ENCODE peak calls at places on chromosome 7, in four cellular contexts. N, W, G and L are unnamed samples.

GRCh38 chr7:117656806-117657205 is 177.0 kb downstream of the CFTR start:
- DNase-seq in G (no peak), N (no peak), W (no peak), L (no peak)

GRCh38 chr7:43785425-43785824 is 26.9 kb downstream of the BLVRA start:
- DNase-seq in N (no peak), W (peak; percentile 80), G (peak; percentile 44), L (peak; percentile 84)

GRCh38 chr7:5694221-5694754 is 87.2 kb downstream of the RNF216 start:
- DNase-seq in W (peak; percentile 94), G (peak; percentile 83), N (peak; percentile 33), L (peak; percentile 54)

GRCh38 chr7:82007315-82007714 is 237.5 kb upstream of the HGF start:
- DNase-seq in W (no peak), G (no peak), N (no peak), L (no peak)

GRCh38 chr7:136919820-136920219 is 51.4 kb downstream of the CHRM2 start:
- DNase-seq in W (no peak), G (no peak), N (no peak), L (no peak)

GRCh38 chr7:16098585-16099179 is 322.7 kb downstream of the CRPPA start:
- DNase-seq in N (no peak), W (peak; percentile 19), G (no peak), L (no peak)

GRCh38 chr7:130721486-130722277 is 12.3 kb downstream of the KLF14 start:
- DNase-seq in G (peak; percentile 39), W (peak; percentile 74), N (no peak), L (peak; percentile 20)

GRCh38 chr7:30996261-30996660 is 32.5 kb downstream of the GHRHR start:
- DNase-seq in G (no peak), W (no peak), N (no peak), L (no peak)

GRCh38 chr7:30276203-30276900 is 8.0 kb upstream of the ZNRF2 start:
- DNase-seq in G (peak; percentile 51), N (peak; percentile 66), W (peak; percentile 59), L (peak; percentile 31)

GRCh38 chr7:66748791-66749190 is 8.3 kb downstream of the RABGEF1 start:
- DNase-seq in G (no peak), W (no peak), N (no peak), L (no peak)

GRCh38 chr7:150466477-150466876 is 16.0 kb downstream of the GIMAP8 start:
- DNase-seq in N (no peak), W (no peak), G (no peak), L (no peak)

GRCh38 chr7:68984331-68984730 is 613.9 kb upstream of the AUTS2 start:
- DNase-seq in N (no peak), G (no peak), W (no peak), L (no peak)

GRCh38 chr7:2068693-2069471 is 163.9 kb downstream of the MAD1L1 start:
- DNase-seq in N (no peak), G (no peak), W (no peak), L (no peak)

GRCh38 chr7:14839307-14839706 is 63.2 kb downstream of the DGKB start:
- DNase-seq in N (no peak), G (no peak), W (no peak), L (no peak)

GRCh38 chr7:151696738-151697514 is 177.2 kb upstream of the RHEB start:
- DNase-seq in G (no peak), N (no peak), W (no peak), L (no peak)

DNA sequence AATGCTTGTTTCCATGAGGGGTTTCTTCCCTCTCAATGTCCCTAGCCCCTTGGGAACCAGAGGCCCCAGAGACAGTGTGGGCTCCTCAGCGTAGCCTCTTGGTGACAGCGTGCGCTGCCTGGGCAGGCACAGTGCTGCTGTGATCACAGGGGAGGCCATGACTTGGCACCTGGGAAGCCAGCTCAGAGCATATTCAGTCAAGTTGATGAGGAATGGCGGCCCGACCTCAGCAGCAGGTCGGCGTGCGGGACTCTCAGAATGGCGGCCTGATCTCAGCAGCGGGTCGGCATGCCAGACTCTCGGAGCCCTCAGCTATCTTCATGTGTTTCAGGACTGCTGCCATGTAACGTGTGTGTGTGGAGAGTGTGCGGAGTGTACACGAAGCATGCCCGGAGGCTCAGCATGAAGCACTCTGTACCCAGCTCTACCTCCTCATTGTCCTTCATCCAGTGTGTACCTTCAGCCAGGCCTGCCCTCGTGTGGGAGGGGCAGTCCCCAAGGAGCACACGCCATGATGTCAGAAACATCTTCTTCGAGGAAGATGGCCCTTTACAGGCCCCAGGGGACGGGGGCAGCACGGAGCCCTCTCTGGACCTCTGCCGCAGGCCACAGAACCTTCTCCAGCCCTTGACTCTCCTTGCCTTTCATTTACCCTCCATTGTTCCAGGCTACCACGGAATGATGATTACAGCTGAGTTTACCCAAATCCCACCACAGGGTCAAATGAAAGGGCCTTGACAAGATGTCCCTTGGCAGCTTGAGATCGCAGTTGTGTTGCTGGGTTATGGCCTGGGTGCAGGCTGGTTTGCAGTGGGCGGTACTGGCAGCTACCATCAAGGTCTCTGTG is 130.4 kb downstream of the SMURF1 start:
- DNase-seq in W (no peak), N (no peak), G (no peak), L (no peak)
- H3K4me3 ChIP-seq in W (no peak overlapping the region), N (no peak overlapping the region), G (no peak overlapping the region), L (no peak overlapping the region)

DNA sequence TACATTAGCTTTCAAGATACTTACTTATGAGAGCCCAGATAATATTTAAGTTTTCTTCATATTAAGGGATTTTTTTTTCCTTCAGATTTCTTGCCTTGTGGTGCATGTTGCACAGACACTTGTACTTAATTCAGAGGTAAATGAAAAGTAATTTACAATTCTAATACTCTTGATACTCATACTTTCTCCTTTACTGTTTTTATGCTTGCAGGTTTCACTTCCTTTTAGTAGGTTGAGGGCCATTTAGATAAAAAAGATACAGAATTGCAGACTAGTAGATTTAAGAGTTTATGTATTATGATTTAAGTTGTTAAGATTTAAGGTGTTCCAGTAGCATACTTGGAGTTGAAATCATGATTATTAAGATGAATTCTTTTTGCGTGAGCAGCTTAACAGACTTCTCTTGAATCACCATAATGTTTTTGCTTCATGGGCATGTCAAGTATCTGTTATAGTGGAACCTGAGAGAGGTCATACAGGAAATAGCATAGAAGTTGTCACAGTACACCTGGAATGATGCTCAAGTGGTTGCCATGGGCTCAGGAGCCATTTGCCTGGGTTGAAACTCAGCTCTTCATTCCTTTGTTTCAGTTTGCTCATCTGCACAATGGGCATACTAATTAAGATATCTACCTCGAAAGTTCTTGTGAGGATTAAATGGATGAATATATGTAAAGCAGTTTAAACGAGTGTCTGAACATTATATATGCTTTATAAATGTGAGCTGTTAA is 174.8 kb upstream of the PRPS1L1 start:
- DNase-seq in N (no peak), W (no peak), G (no peak), L (no peak)
- H3K4me3 ChIP-seq in N (no peak overlapping the region), W (no peak overlapping the region), G (no peak overlapping the region), L (no peak overlapping the region)

DNA sequence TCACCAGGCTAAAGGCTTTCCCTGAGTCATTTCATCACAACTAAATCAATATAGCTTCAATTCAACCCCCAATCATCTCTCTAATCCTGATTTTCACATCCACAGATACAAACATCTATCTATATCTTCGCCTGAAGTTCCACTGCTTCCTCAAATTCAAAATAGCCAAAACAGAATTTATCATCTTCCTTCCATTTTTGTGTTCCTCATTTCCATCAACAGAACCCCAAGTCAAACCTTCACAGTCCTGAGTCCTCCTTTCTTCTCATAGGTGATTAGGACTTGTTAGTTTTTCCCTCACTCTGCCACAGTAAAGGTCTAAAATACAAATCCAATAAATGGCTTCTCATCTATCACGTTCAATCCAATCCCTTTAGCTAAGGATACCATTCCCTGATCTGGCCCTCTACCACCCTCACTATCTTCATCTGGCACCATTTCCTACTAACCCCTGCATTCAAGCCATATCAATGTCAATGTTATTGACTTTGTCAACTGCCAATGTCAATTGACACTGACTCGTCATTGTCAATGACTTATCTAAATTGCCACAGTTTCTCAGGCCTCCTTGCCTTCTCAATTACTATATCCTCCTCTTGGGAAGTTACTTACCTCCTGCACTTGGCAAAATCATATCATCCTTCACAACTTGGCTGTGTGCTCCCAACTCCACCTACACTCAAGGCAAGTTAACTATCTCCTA is 2.6 kb downstream of the HYCC1 start:
- DNase-seq in N (no peak), W (no peak), G (no peak), L (no peak)
- H3K4me3 ChIP-seq in N (no peak overlapping the region), W (no peak overlapping the region), G (no peak overlapping the region), L (peak overlapping the region; percentile 21)

GRCh38 chr7:100914879-100915442 is 19.3 kb upstream of the ACHE start:
- DNase-seq in N (no peak), G (no peak), W (no peak), L (no peak)
- H3K4me3 ChIP-seq in N (no peak overlapping the region), G (no peak overlapping the region), W (no peak overlapping the region), L (no peak overlapping the region)

GRCh38 chr7:26664735-26665420 is 199.5 kb downstream of the SKAP2 start:
- DNase-seq in W (no peak), N (peak; percentile 64), G (no peak), L (no peak)
- H3K4me3 ChIP-seq in W (no peak overlapping the region), N (peak overlapping the region; percentile 53), G (no peak overlapping the region), L (no peak overlapping the region)

GRCh38 chr7:36408589-36408988 is 18.9 kb downstream of the ANLN start:
- DNase-seq in G (no peak), W (no peak), N (no peak), L (no peak)
- H3K4me3 ChIP-seq in G (no peak overlapping the region), W (no peak overlapping the region), N (no peak overlapping the region), L (no peak overlapping the region)

DNA sequence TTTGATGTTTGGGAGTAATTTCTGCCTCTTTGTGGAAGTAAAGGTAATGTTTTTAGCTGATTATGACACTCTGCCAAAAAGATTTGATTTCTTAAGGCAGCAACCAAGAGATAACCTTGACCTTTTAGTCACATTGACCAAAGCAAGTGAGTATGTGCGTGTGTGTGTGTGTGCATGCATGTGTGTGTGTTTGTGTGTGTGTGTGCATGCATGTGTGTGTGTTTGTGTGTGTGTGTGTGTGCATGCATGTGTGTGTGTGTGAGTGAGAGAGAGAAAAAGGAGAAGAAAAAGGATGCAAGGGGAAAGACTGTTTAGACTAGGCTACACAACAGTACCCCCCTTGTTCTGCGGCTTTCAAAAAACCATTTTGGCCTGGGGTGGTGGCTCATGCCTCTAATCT is 88.1 kb upstream of the NPVF start:
- DNase-seq in G (no peak), N (no peak), W (no peak), L (no peak)
- H3K4me3 ChIP-seq in G (no peak overlapping the region), N (no peak overlapping the region), W (no peak overlapping the region), L (no peak overlapping the region)

DNA sequence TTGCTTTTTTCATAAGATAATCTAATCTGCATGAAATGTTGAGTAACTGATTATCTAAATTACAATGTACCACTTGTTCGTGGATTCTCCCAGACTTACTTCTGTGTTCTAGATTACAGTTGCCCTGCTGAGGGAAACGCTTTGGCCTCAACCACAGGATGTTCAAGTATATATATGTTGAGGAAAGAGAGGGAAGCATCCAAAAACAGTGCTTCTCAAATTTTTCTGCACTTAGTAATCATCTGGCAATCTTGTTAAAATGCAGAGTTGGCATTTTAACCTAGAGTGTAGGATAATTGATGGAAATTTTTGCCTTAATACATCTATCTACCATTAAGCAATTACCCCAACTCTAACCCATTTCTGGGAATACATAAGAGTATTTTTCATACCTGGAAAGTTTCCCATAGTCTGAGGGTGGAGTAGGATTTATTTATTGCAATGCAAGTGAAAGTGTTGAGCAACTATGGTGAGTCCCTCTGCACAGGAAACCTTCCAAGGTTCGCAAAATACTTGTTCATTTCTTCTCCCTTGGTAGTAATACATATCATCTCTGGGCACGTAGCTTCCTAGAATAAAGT is 59.6 kb upstream of the C1GALT1 start:
- DNase-seq in G (peak; percentile 73), W (peak; percentile 84), N (no peak), L (peak; percentile 92)
- H3K4me3 ChIP-seq in G (no peak overlapping the region), W (no peak overlapping the region), N (no peak overlapping the region), L (no peak overlapping the region)

GRCh38 chr7:73742753-73743641 is 4.4 kb upstream of the ABHD11 start:
- DNase-seq in G (no peak), W (peak; percentile 20), N (no peak), L (no peak)
- H3K4me3 ChIP-seq in G (no peak overlapping the region), W (no peak overlapping the region), N (no peak overlapping the region), L (no peak overlapping the region)